ENCODE peak calls at places on chromosome 1, in eight cellular contexts. T is heart right ventricle; M is choroid plexus epithelial cell; L is AG09309; Q is epithelial cell of esophagus; U is sigmoid colon; C is fibroblast of pulmonary artery; H is CD4-positive, alpha-beta T cell. Y is an unnamed sample.

GRCh38 chr1:65992160-65993046 is 199.7 kb downstream of the PDE4B start:
- DNase-seq in C (peak), H (no peak), L (no peak), M (no peak), U (no peak), Q (no peak), T (no peak), Y (no peak)

GRCh38 chr1:92795166-92795565 is 10.3 kb upstream of the EVI5 start:
- DNase-seq in L (no peak), H (no peak), M (peak), C (peak), U (no peak), Q (no peak), T (no peak), Y (no peak)

GRCh38 chr1:14794136-14794768 is 195.8 kb downstream of the KAZN start:
- DNase-seq in H (no peak), L (peak), U (no peak), T (no peak), C (no peak), Q (no peak), M (peak), Y (no peak)

GRCh38 chr1:59074574-59074973 is 222.3 kb upstream of the FGGY start:
- DNase-seq in Q (no peak), U (no peak), C (no peak), T (no peak), L (no peak), M (no peak), H (no peak), Y (no peak)

GRCh38 chr1:202155478-202156021 is 4.9 kb downstream of the PTPN7 start:
- DNase-seq in Q (peak), L (no peak), H (no peak), T (no peak), C (no peak), M (no peak), U (no peak), Y (peak)

GRCh38 chr1:59180715-59181114 is 116.2 kb upstream of the FGGY start:
- DNase-seq in U (no peak), M (peak), L (no peak), H (no peak), Q (no peak), T (no peak), C (no peak), Y (no peak)

GRCh38 chr1:31614538-31615005 is 2.9 kb upstream of the HCRTR1 start:
- DNase-seq in U (no peak), M (no peak), Q (no peak), T (no peak), C (no peak), H (no peak), L (no peak), Y (no peak)

GRCh38 chr1:235601087-235601486 is 48.5 kb downstream of the GNG4 start:
- DNase-seq in H (no peak), L (no peak), M (peak), Q (peak), C (peak), U (no peak), T (no peak), Y (no peak)

GRCh38 chr1:15749399-15750291 is 7.3 kb downstream of the TMEM82 start:
- DNase-seq in H (no peak), L (no peak), M (peak), Q (peak), T (no peak), C (peak), U (no peak), Y (no peak)

GRCh38 chr1:230067871-230068814 is 1.1 kb downstream of the GALNT2 start:
- DNase-seq in M (peak), H (no peak), C (no peak), Q (peak), L (no peak), T (peak), U (no peak), Y (no peak)

GRCh38 chr1:160211010-160211790 is 6.0 kb downstream of the PEA15 start:
- DNase-seq in L (no peak), H (no peak), T (no peak), C (no peak), M (no peak), U (no peak), Q (no peak), Y (no peak)

GRCh38 chr1:12275370-12275769 is 45.5 kb downstream of the VPS13D start:
- DNase-seq in L (no peak), T (peak), Q (peak), C (peak), M (peak), U (no peak), H (peak), Y (no peak)

GRCh38 chr1:200180821-200181220 is 153.3 kb downstream of the NR5A2 start:
- DNase-seq in C (peak), L (peak), U (no peak), M (peak), T (no peak), Q (no peak), H (no peak), Y (no peak)

GRCh38 chr1:23727362-23727811 is 15.9 kb upstream of the ELOA start:
- DNase-seq in H (no peak), C (peak), Q (peak), M (peak), T (peak), L (peak), U (peak), Y (peak)
- TF ChIP-seq CTCF in H (no peak), C (no peak), Q (no peak), M (no peak), T (no peak), L (no peak), U (no peak), Y (no peak)

GRCh38 chr1:7538033-7538432 is 233.1 kb upstream of the VAMP3 start:
- DNase-seq in T (no peak), U (no peak), Q (peak), M (peak), C (peak), H (no peak), L (no peak), Y (no peak)

GRCh38 chr1:7540816-7541215 is 230.3 kb upstream of the VAMP3 start:
- DNase-seq in C (no peak), H (no peak), L (no peak), T (no peak), U (no peak), Q (no peak), M (no peak), Y (no peak)

GRCh38 chr1:7538849-7539771 is 232.0 kb upstream of the VAMP3 start:
- DNase-seq in H (no peak), C (no peak), M (no peak), U (no peak), L (no peak), Q (no peak), T (no peak), Y (peak)

GRCh38 chr1:7541629-7542028 is 229.5 kb upstream of the VAMP3 start:
- DNase-seq in Q (no peak), C (peak), H (no peak), U (no peak), M (peak), T (no peak), L (no peak), Y (no peak)

GRCh38 chr1:7539772-7540175 is 231.3 kb upstream of the VAMP3 start:
- DNase-seq in L (no peak), M (peak), C (no peak), U (no peak), H (no peak), T (no peak), Q (peak), Y (no peak)
- TF ChIP-seq CTCF in L (peak), M (peak), C (peak), U (no peak), H (no peak), T (peak), Q (peak), Y (peak)

GRCh38 chr1:175933801-175934200 is 190.4 kb upstream of the TNR start:
- DNase-seq in T (no peak), C (peak), M (no peak), U (no peak), H (no peak), Q (peak), L (no peak), Y (no peak)
- TF ChIP-seq CTCF in T (no peak), C (no peak), M (no peak), U (no peak), H (no peak), Q (no peak), L (no peak), Y (no peak)

GRCh38 chr1:178679237-178679636 is 45.8 kb upstream of the RALGPS2 start:
- DNase-seq in T (no peak), C (no peak), Q (no peak), U (no peak), L (no peak), H (no peak), M (no peak), Y (no peak)
- TF ChIP-seq CTCF in T (no peak), C (no peak), Q (no peak), U (no peak), L (no peak), H (no peak), M (no peak), Y (no peak)

DNA sequence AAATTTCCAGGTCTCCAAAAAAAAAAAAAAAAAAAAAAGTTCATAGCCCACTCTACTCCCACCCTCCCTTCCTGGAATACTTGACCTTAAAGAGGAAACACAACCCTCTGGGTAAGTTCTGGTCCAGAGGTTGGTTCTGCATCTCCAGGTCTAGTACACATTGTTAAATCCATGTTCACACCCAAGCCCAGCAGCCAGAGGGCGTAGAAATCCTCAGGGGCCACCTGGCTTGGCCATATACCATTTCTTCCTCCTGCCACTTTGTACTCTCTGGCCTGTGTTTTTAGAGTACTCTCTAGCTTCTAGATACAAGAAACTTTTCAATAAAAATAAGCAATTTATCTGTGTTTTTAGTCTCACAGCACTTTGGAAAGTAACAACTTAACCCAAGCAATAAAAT is 89.3 kb downstream of the PHTF1 start:
- DNase-seq in Q (no peak), T (no peak), L (no peak), H (no peak), C (no peak), U (no peak), M (no peak), Y (no peak)
- TF ChIP-seq CTCF in Q (no peak), T (no peak), L (no peak), H (no peak), C (no peak), U (no peak), M (no peak), Y (no peak)